ENCODE peak calls at places on chromosome 21, in eight cellular contexts. One of them, this sample, is unnamed.
A peak's percentile ranks its signal among the peaks of the same experiment; 100 is the strongest.

GRCh38 chr21:24829397-24829796 is 777.9 kb downstream of the MRPL39 start:
- DNase-seq in neural progenitor cell: no peak
- DNase-seq in WERI-Rb-1: peak; percentile 34
- DNase-seq in foreskin fibroblast: no peak
- DNase-seq in brain microvascular endothelial cell: no peak
- DNase-seq in right atrium auricular region: no peak
- DNase-seq in heart left ventricle: no peak
- DNase-seq in upper lobe of right lung: no peak
- DNase-seq in this sample: no peak

GRCh38 chr21:26194811-26195251 is 24.3 kb upstream of the APP start:
- DNase-seq in neural progenitor cell: no peak
- DNase-seq in WERI-Rb-1: no peak
- DNase-seq in foreskin fibroblast: peak; percentile 77
- DNase-seq in brain microvascular endothelial cell: no peak
- DNase-seq in right atrium auricular region: no peak
- DNase-seq in heart left ventricle: no peak
- DNase-seq in upper lobe of right lung: no peak
- DNase-seq in this sample: no peak

GRCh38 chr21:31354604-31355443 is 10.8 kb upstream of the TIAM1 start:
- DNase-seq in neural progenitor cell: no peak
- DNase-seq in WERI-Rb-1: no peak
- DNase-seq in foreskin fibroblast: peak; percentile 86
- DNase-seq in brain microvascular endothelial cell: peak; percentile 72
- DNase-seq in right atrium auricular region: no peak
- DNase-seq in heart left ventricle: no peak
- DNase-seq in upper lobe of right lung: no peak
- DNase-seq in this sample: peak; percentile 41

GRCh38 chr21:27817061-27817460 is 850.2 kb upstream of the ADAMTS5 start:
- DNase-seq in neural progenitor cell: no peak
- DNase-seq in WERI-Rb-1: no peak
- DNase-seq in foreskin fibroblast: no peak
- DNase-seq in brain microvascular endothelial cell: no peak
- DNase-seq in right atrium auricular region: no peak
- DNase-seq in heart left ventricle: no peak
- DNase-seq in upper lobe of right lung: no peak
- DNase-seq in this sample: no peak

GRCh38 chr21:15483138-15483780 is 246.5 kb upstream of the USP25 start:
- DNase-seq in neural progenitor cell: peak; percentile 93
- DNase-seq in WERI-Rb-1: peak; percentile 90
- DNase-seq in foreskin fibroblast: peak; percentile 91
- DNase-seq in brain microvascular endothelial cell: peak; percentile 86
- DNase-seq in right atrium auricular region: peak; percentile 89
- DNase-seq in heart left ventricle: peak; percentile 87
- DNase-seq in upper lobe of right lung: peak; percentile 88
- DNase-seq in this sample: peak; percentile 59

GRCh38 chr21:20266369-20266710 is 731.9 kb upstream of the NCAM2 start:
- DNase-seq in neural progenitor cell: no peak
- DNase-seq in WERI-Rb-1: no peak
- DNase-seq in foreskin fibroblast: no peak
- DNase-seq in brain microvascular endothelial cell: no peak
- DNase-seq in right atrium auricular region: no peak
- DNase-seq in heart left ventricle: no peak
- DNase-seq in upper lobe of right lung: no peak
- DNase-seq in this sample: no peak

GRCh38 chr21:16082038-16082816 is 352.4 kb downstream of the USP25 start:
- DNase-seq in neural progenitor cell: peak; percentile 29
- DNase-seq in WERI-Rb-1: no peak
- DNase-seq in foreskin fibroblast: peak; percentile 46
- DNase-seq in brain microvascular endothelial cell: no peak
- DNase-seq in right atrium auricular region: no peak
- DNase-seq in heart left ventricle: no peak
- DNase-seq in upper lobe of right lung: no peak
- DNase-seq in this sample: no peak

GRCh38 chr21:29018540-29018939 is 609 bp downstream of the RWDD2B start:
- DNase-seq in neural progenitor cell: no peak
- DNase-seq in WERI-Rb-1: no peak
- DNase-seq in foreskin fibroblast: peak; percentile 28
- DNase-seq in brain microvascular endothelial cell: no peak
- DNase-seq in right atrium auricular region: no peak
- DNase-seq in heart left ventricle: no peak
- DNase-seq in upper lobe of right lung: no peak
- DNase-seq in this sample: no peak

GRCh38 chr21:32196001-32196400 is 82.8 kb downstream of the MIS18A start:
- DNase-seq in neural progenitor cell: no peak
- DNase-seq in WERI-Rb-1: no peak
- DNase-seq in foreskin fibroblast: no peak
- DNase-seq in brain microvascular endothelial cell: no peak
- DNase-seq in right atrium auricular region: no peak
- DNase-seq in heart left ventricle: no peak
- DNase-seq in upper lobe of right lung: no peak
- DNase-seq in this sample: no peak

GRCh38 chr21:18913914-18914313 is 510.3 kb upstream of the TMPRSS15 start:
- DNase-seq in neural progenitor cell: no peak
- DNase-seq in WERI-Rb-1: no peak
- DNase-seq in foreskin fibroblast: no peak
- DNase-seq in brain microvascular endothelial cell: no peak
- DNase-seq in right atrium auricular region: no peak
- DNase-seq in heart left ventricle: no peak
- DNase-seq in upper lobe of right lung: no peak
- DNase-seq in this sample: no peak

GRCh38 chr21:15993951-15994350 is 264.2 kb downstream of the USP25 start:
- DNase-seq in neural progenitor cell: no peak
- DNase-seq in WERI-Rb-1: no peak
- DNase-seq in foreskin fibroblast: no peak
- DNase-seq in brain microvascular endothelial cell: no peak
- DNase-seq in right atrium auricular region: no peak
- DNase-seq in heart left ventricle: no peak
- DNase-seq in upper lobe of right lung: no peak
- DNase-seq in this sample: no peak

GRCh38 chr21:26116456-26117011 is 54.0 kb downstream of the APP start:
- DNase-seq in neural progenitor cell: no peak
- DNase-seq in WERI-Rb-1: no peak
- DNase-seq in foreskin fibroblast: peak; percentile 78
- DNase-seq in brain microvascular endothelial cell: no peak
- DNase-seq in right atrium auricular region: no peak
- DNase-seq in heart left ventricle: no peak
- DNase-seq in upper lobe of right lung: no peak
- DNase-seq in this sample: peak; percentile 74

GRCh38 chr21:20997633-20998455 is at the start of gene NCAM2:
- DNase-seq in neural progenitor cell: peak; percentile 95
- DNase-seq in WERI-Rb-1: peak; percentile 80
- DNase-seq in foreskin fibroblast: peak; percentile 86
- DNase-seq in brain microvascular endothelial cell: peak; percentile 10
- DNase-seq in right atrium auricular region: peak; percentile 73
- DNase-seq in heart left ventricle: peak; percentile 79
- DNase-seq in upper lobe of right lung: peak; percentile 88
- DNase-seq in this sample: no peak

GRCh38 chr21:44969965-44970755 is 30.3 kb downstream of the SLX9 start:
- DNase-seq in neural progenitor cell: no peak
- DNase-seq in WERI-Rb-1: peak; percentile 95
- DNase-seq in foreskin fibroblast: peak; percentile 19
- DNase-seq in brain microvascular endothelial cell: peak; percentile 67
- DNase-seq in right atrium auricular region: no peak
- DNase-seq in heart left ventricle: no peak
- DNase-seq in upper lobe of right lung: no peak
- DNase-seq in this sample: no peak

GRCh38 chr21:21101911-21102310 is 103.7 kb downstream of the NCAM2 start:
- DNase-seq in neural progenitor cell: peak; percentile 57
- DNase-seq in WERI-Rb-1: peak; percentile 64
- DNase-seq in foreskin fibroblast: peak; percentile 6
- DNase-seq in brain microvascular endothelial cell: peak; percentile 2
- DNase-seq in right atrium auricular region: no peak
- DNase-seq in heart left ventricle: no peak
- DNase-seq in upper lobe of right lung: no peak
- DNase-seq in this sample: no peak

GRCh38 chr21:19029816-19030215 is 626.2 kb upstream of the TMPRSS15 start:
- DNase-seq in neural progenitor cell: no peak
- DNase-seq in WERI-Rb-1: no peak
- DNase-seq in foreskin fibroblast: no peak
- DNase-seq in brain microvascular endothelial cell: no peak
- DNase-seq in right atrium auricular region: no peak
- DNase-seq in heart left ventricle: no peak
- DNase-seq in upper lobe of right lung: no peak
- DNase-seq in this sample: no peak

GRCh38 chr21:31732538-31732864 is 583 bp upstream of the SCAF4 start:
- DNase-seq in neural progenitor cell: no peak
- DNase-seq in WERI-Rb-1: no peak
- DNase-seq in foreskin fibroblast: no peak
- DNase-seq in brain microvascular endothelial cell: peak; percentile 39
- DNase-seq in right atrium auricular region: no peak
- DNase-seq in heart left ventricle: no peak
- DNase-seq in upper lobe of right lung: no peak
- DNase-seq in this sample: no peak

GRCh38 chr21:33265664-33266049 is 510 bp upstream of the IL10RB start:
- DNase-seq in neural progenitor cell: peak; percentile 45
- DNase-seq in WERI-Rb-1: no peak
- DNase-seq in foreskin fibroblast: peak; percentile 50
- DNase-seq in brain microvascular endothelial cell: no peak
- DNase-seq in right atrium auricular region: peak; percentile 72
- DNase-seq in heart left ventricle: peak; percentile 53
- DNase-seq in upper lobe of right lung: peak; percentile 85
- DNase-seq in this sample: no peak
- H3K4me3 ChIP-seq in neural progenitor cell: peak overlapping the region; percentile 68
- H3K4me3 ChIP-seq in WERI-Rb-1: peak overlapping the region; percentile 84
- H3K4me3 ChIP-seq in foreskin fibroblast: peak overlapping the region; percentile 89
- H3K4me3 ChIP-seq in brain microvascular endothelial cell: peak overlapping the region; percentile 82
- H3K4me3 ChIP-seq in right atrium auricular region: peak overlapping the region; percentile 76
- H3K4me3 ChIP-seq in heart left ventricle: peak overlapping the region; percentile 79
- H3K4me3 ChIP-seq in upper lobe of right lung: peak overlapping the region; percentile 88
- H3K4me3 ChIP-seq in this sample: peak overlapping the region; percentile 93

GRCh38 chr21:14271053-14271452 is 55.1 kb downstream of the RBM11 start:
- DNase-seq in neural progenitor cell: no peak
- DNase-seq in WERI-Rb-1: no peak
- DNase-seq in foreskin fibroblast: no peak
- DNase-seq in brain microvascular endothelial cell: no peak
- DNase-seq in right atrium auricular region: no peak
- DNase-seq in heart left ventricle: no peak
- DNase-seq in upper lobe of right lung: no peak
- DNase-seq in this sample: no peak

GRCh38 chr21:14270631-14271030 is 54.7 kb downstream of the RBM11 start:
- DNase-seq in neural progenitor cell: no peak
- DNase-seq in WERI-Rb-1: no peak
- DNase-seq in foreskin fibroblast: no peak
- DNase-seq in brain microvascular endothelial cell: no peak
- DNase-seq in right atrium auricular region: no peak
- DNase-seq in heart left ventricle: no peak
- DNase-seq in upper lobe of right lung: no peak
- DNase-seq in this sample: no peak

GRCh38 chr21:14275806-14276205 is 59.8 kb downstream of the RBM11 start:
- DNase-seq in neural progenitor cell: no peak
- DNase-seq in WERI-Rb-1: no peak
- DNase-seq in foreskin fibroblast: no peak
- DNase-seq in brain microvascular endothelial cell: no peak
- DNase-seq in right atrium auricular region: no peak
- DNase-seq in heart left ventricle: no peak
- DNase-seq in upper lobe of right lung: no peak
- DNase-seq in this sample: no peak

GRCh38 chr21:14273736-14274538 is 58.0 kb downstream of the RBM11 start:
- DNase-seq in neural progenitor cell: peak; percentile 17
- DNase-seq in WERI-Rb-1: no peak
- DNase-seq in foreskin fibroblast: no peak
- DNase-seq in brain microvascular endothelial cell: no peak
- DNase-seq in right atrium auricular region: peak; percentile 64
- DNase-seq in heart left ventricle: peak; percentile 47
- DNase-seq in upper lobe of right lung: peak; percentile 88
- DNase-seq in this sample: no peak
- H3K4me3 ChIP-seq in neural progenitor cell: peak overlapping the region; percentile 8
- H3K4me3 ChIP-seq in WERI-Rb-1: no peak overlapping the region
- H3K4me3 ChIP-seq in foreskin fibroblast: no peak overlapping the region
- H3K4me3 ChIP-seq in brain microvascular endothelial cell: no peak overlapping the region
- H3K4me3 ChIP-seq in right atrium auricular region: no peak overlapping the region
- H3K4me3 ChIP-seq in heart left ventricle: no peak overlapping the region
- H3K4me3 ChIP-seq in upper lobe of right lung: peak overlapping the region; percentile 35
- H3K4me3 ChIP-seq in this sample: no peak overlapping the region

DNA sequence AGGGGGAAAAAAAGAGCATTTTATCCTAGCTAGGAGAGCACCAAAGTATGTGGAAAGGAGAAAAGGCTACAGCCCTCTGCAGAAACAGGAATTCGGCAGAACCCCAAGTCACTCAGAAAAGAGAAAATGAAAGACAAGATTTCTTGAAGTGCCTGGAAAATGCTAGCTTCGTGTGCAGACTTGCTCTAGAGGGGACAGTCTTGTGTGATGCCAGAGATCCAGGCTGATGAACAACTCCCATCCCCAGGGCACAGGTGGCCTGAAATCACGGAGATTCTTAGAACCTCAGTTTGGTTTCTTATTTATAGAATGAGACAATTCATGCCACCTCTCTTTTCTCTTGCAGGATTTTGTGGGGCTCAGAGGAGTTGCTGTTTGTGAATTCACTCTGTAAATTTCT is 61.4 kb downstream of the RUNX1 start:
- DNase-seq in neural progenitor cell: no peak
- DNase-seq in WERI-Rb-1: no peak
- DNase-seq in foreskin fibroblast: no peak
- DNase-seq in brain microvascular endothelial cell: no peak
- DNase-seq in right atrium auricular region: no peak
- DNase-seq in heart left ventricle: no peak
- DNase-seq in upper lobe of right lung: no peak
- DNase-seq in this sample: no peak
- H3K4me3 ChIP-seq in neural progenitor cell: no peak overlapping the region
- H3K4me3 ChIP-seq in WERI-Rb-1: no peak overlapping the region
- H3K4me3 ChIP-seq in foreskin fibroblast: no peak overlapping the region
- H3K4me3 ChIP-seq in brain microvascular endothelial cell: no peak overlapping the region
- H3K4me3 ChIP-seq in right atrium auricular region: no peak overlapping the region
- H3K4me3 ChIP-seq in heart left ventricle: no peak overlapping the region
- H3K4me3 ChIP-seq in upper lobe of right lung: no peak overlapping the region
- H3K4me3 ChIP-seq in this sample: no peak overlapping the region

DNA sequence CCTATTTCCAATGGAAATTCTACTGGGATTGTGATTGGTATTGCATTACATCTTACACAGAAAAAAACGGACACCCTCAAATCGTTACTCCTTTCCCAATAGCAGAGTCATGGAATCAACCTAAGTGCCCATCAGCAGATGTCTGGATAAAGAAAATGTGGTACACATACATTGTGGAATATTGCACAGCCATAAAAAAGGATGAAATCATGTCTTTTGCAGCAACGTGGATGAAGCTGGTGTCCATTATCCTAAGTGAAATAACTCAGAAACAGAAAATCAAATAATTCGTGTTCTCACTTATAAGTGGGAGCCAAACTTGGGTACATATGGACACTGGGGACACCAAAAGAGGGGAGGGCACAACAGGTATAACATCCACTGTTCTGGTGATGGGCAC is 14.3 kb downstream of the HMGN1 start:
- DNase-seq in neural progenitor cell: no peak
- DNase-seq in WERI-Rb-1: no peak
- DNase-seq in foreskin fibroblast: no peak
- DNase-seq in brain microvascular endothelial cell: no peak
- DNase-seq in right atrium auricular region: no peak
- DNase-seq in heart left ventricle: no peak
- DNase-seq in upper lobe of right lung: no peak
- DNase-seq in this sample: no peak
- H3K4me3 ChIP-seq in neural progenitor cell: no peak overlapping the region
- H3K4me3 ChIP-seq in WERI-Rb-1: no peak overlapping the region
- H3K4me3 ChIP-seq in foreskin fibroblast: no peak overlapping the region
- H3K4me3 ChIP-seq in brain microvascular endothelial cell: no peak overlapping the region
- H3K4me3 ChIP-seq in right atrium auricular region: no peak overlapping the region
- H3K4me3 ChIP-seq in heart left ventricle: no peak overlapping the region
- H3K4me3 ChIP-seq in upper lobe of right lung: no peak overlapping the region
- H3K4me3 ChIP-seq in this sample: no peak overlapping the region

This sample was measured in AG09309.